ENCODE peak calls at places on chromosomes 5 and 9, in four cellular contexts. K is mesenchymal stem cell, C is substantia nigra, N is heart left ventricle. Z is an unnamed sample.

GRCh38 chr5:102152906-102153787 is 142.9 kb downstream of the SLCO4C1 start:
- DNase-seq in K (peak), C (no peak), N (no peak), Z (no peak)

GRCh38 chr5:127723571-127723970 is 20.4 kb downstream of the CCDC192 start:
- DNase-seq in K (peak), C (no peak), N (peak), Z (no peak)

GRCh38 chr5:96717874-96718273 is 55.7 kb downstream of the CAST start:
- DNase-seq in K (no peak), C (no peak), N (no peak), Z (no peak)

GRCh38 chr9:134751630-134752029 is 110.0 kb downstream of the COL5A1 start:
- DNase-seq in K (no peak), C (no peak), N (no peak), Z (no peak)

GRCh38 chr9:121350993-121351561 is 19.0 kb downstream of the STOM start:
- DNase-seq in K (peak), C (no peak), N (peak), Z (no peak)

GRCh38 chr5:159061186-159061796 is 38.4 kb downstream of the EBF1 start:
- DNase-seq in K (peak), C (no peak), N (peak), Z (no peak)

GRCh38 chr9:17611921-17612320 is 33.1 kb downstream of the SH3GL2 start:
- DNase-seq in K (no peak), C (no peak), N (no peak), Z (no peak)

GRCh38 chr5:116135344-116135743 is 50.5 kb downstream of the COMMD10 start:
- DNase-seq in K (no peak), C (no peak), N (no peak), Z (peak)

GRCh38 chr9:137878146-137878941 is 762 bp downstream of the CACNA1B start:
- DNase-seq in K (peak), C (no peak), N (no peak), Z (no peak)

GRCh38 chr5:25119654-25120053 is 474.9 kb upstream of the CDH10 start:
- DNase-seq in K (peak), C (no peak), N (no peak), Z (no peak)

GRCh38 chr5:173513521-173513991 is 102.9 kb downstream of the BOD1 start:
- DNase-seq in K (no peak), C (no peak), N (no peak), Z (no peak)

GRCh38 chr5:125210241-125210947 is 464.0 kb upstream of the ZNF608 start:
- DNase-seq in K (peak), C (no peak), N (no peak), Z (no peak)

GRCh38 chr5:133226186-133226585 is 174.4 kb downstream of the HSPA4 start:
- DNase-seq in K (no peak), C (no peak), N (no peak), Z (no peak)
- H3K27ac ChIP-seq in K (no peak), C (no peak), N (no peak), Z (no peak)

DNA sequence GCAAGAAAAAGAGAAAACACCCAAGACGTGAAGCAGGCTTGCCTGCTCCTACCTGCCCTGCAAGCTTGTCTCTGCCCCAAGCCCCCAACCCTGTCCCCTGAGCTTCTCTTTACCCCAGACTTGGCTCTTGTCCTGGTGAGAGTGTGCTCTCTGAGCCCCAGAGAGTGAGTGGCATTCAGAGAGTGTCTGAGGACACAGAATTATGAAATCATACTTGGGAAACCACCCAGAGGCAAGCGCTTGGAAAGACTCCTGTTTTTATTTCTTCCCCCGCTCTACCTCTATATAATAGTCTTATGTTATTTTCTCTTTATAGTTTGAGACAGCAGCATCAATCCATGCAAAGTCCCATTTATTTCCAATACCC is 287.2 kb downstream of the GADD45G start:
- DNase-seq in K (no peak), C (no peak), N (no peak), Z (no peak)
- H3K27ac ChIP-seq in K (no peak), C (no peak), N (peak), Z (no peak)

GRCh38 chr9:76876098-76876497 is 29.8 kb downstream of the PRUNE2 start:
- DNase-seq in K (no peak), C (no peak), N (no peak), Z (no peak)
- H3K27ac ChIP-seq in K (peak), C (peak), N (no peak), Z (no peak)

GRCh38 chr9:14782652-14783051 is 60.1 kb upstream of the CER1 start:
- DNase-seq in K (no peak), C (no peak), N (no peak), Z (no peak)

GRCh38 chr9:14783358-14783757 is 60.8 kb upstream of the CER1 start:
- DNase-seq in K (no peak), C (no peak), N (no peak), Z (no peak)

GRCh38 chr9:14778565-14778964 is 56.0 kb upstream of the CER1 start:
- DNase-seq in K (no peak), C (no peak), N (no peak), Z (no peak)

GRCh38 chr9:14779566-14780022 is 57.1 kb upstream of the CER1 start:
- DNase-seq in K (no peak), C (no peak), N (no peak), Z (no peak)

GRCh38 chr9:14780251-14780650 is 57.7 kb upstream of the CER1 start:
- DNase-seq in K (no peak), C (no peak), N (no peak), Z (no peak)
- H3K27ac ChIP-seq in K (no peak), C (no peak), N (no peak), Z (no peak)

GRCh38 chr5:1343315-1343751 is 1.6 kb downstream of the CLPTM1L start:
- DNase-seq in K (peak), C (no peak), N (no peak), Z (no peak)

GRCh38 chr5:1346627-1347440 is 1.9 kb upstream of the CLPTM1L start:
- DNase-seq in K (no peak), C (no peak), N (no peak), Z (no peak)

GRCh38 chr5:1345876-1346626 is 1.2 kb upstream of the CLPTM1L start:
- DNase-seq in K (no peak), C (no peak), N (no peak), Z (no peak)

GRCh38 chr5:1343931-1344901 is 683 bp downstream of the CLPTM1L start:
- DNase-seq in K (peak), C (no peak), N (no peak), Z (no peak)

DNA sequence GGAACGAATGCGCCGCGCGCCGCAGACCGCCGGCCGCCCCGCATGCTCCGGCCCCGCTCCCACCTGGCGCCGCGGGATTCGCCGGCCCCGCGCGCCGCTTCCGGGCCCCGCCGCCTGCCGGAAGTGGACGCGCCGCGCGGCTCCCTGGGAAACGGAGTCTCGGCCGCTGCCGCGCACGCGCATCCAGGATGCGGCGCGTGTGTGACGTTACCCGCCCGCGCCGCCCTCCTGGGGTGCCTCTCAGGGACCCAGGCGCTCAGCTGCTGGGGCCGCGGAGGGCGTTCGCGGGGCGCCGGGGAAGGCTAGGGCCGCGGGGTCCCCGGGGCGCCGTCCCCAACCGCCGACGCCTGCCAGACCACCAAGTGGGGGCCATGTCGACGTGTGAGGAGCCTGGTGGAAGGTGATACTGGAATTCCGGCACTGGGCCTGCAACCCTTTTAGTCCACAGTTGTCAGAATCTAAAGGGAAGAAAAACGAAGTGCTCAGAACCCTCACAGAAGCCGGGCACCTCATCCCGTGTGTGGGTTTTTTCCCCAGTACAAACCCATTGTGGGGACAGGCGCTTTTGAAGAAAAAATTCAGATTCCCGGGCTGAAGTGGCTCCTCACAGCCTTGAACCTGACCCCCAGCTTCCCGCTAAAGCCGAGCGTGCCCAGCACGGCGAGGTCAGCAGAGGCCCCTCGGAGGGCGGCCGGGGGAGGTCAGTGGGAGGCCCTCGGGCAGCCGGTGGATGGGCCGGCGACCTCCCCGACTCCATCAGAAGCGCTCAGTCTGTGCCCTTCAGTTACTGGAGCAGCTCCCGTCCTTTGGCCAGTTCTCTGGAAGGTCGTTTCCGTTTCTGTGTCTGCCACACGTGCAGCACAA is at the start of gene CLPTM1L:
- DNase-seq in K (peak), C (peak), N (peak), Z (peak)
- H3K27ac ChIP-seq in K (no peak), C (peak), N (peak), Z (peak)

DNA sequence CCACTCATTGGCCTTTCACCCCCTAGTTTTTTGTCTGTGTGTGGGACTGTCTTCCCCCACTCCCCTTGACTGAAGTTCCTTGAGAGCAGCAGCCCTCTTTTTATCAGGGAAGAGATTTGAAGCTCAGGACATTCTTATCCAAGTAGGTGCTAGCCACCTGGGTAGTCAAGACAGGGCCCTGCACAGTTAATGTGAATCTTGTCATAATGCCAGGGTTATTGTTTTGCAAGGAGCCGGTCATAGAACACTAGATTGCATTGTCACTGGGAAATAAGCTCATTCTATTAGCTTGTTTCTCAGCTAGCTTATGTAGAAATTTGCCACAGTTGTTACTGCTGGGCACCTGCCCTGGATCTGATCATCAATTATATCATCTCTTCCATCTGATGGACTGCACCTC is 256.1 kb downstream of the DOCK8 start:
- DNase-seq in K (no peak), C (no peak), N (no peak), Z (no peak)
- H3K27ac ChIP-seq in K (no peak), C (peak), N (peak), Z (peak)

GRCh38 chr9:125703662-125704061 is 3.3 kb downstream of the MAPKAP1 start:
- DNase-seq in K (no peak), C (no peak), N (no peak), Z (no peak)

GRCh38 chr9:125705893-125706292 is 1.1 kb downstream of the MAPKAP1 start:
- DNase-seq in K (no peak), C (no peak), N (no peak), Z (no peak)

GRCh38 chr9:125700791-125701190 is 6.2 kb downstream of the MAPKAP1 start:
- DNase-seq in K (no peak), C (no peak), N (no peak), Z (no peak)

GRCh38 chr9:125699870-125700269 is 7.1 kb downstream of the MAPKAP1 start:
- DNase-seq in K (no peak), C (no peak), N (no peak), Z (no peak)

DNA sequence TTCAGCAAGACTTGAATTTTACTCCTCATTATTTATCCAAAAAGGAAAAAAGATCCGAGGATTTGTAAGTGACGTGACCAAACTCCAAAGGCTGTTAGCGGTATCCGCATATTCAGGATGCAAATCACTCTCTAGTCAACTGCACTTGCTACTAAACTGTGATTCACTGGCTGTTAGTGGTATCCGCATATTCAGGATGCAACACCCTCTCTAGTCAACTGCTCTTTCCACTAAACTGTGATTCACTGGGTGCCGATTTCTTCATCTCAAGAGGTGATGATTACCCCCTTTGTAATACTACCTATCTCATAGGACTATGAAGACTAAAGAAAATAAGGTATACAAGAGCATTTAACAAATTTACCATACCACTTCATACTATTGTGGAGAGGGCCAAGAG is 5.7 kb downstream of the MAPKAP1 start:
- DNase-seq in K (peak), C (no peak), N (no peak), Z (no peak)
- H3K27ac ChIP-seq in K (no peak), C (no peak), N (no peak), Z (no peak)

GRCh38 chr5:34692781-34693180 is 36.7 kb downstream of the RAI14 start:
- DNase-seq in K (no peak), C (no peak), N (no peak), Z (no peak)

GRCh38 chr5:34690898-34691297 is 34.8 kb downstream of the RAI14 start:
- DNase-seq in K (no peak), C (no peak), N (no peak), Z (no peak)

GRCh38 chr5:34694012-34694411 is 37.9 kb downstream of the RAI14 start:
- DNase-seq in K (no peak), C (no peak), N (no peak), Z (no peak)

GRCh38 chr5:34690301-34690700 is 34.2 kb downstream of the RAI14 start:
- DNase-seq in K (no peak), C (no peak), N (no peak), Z (no peak)

DNA sequence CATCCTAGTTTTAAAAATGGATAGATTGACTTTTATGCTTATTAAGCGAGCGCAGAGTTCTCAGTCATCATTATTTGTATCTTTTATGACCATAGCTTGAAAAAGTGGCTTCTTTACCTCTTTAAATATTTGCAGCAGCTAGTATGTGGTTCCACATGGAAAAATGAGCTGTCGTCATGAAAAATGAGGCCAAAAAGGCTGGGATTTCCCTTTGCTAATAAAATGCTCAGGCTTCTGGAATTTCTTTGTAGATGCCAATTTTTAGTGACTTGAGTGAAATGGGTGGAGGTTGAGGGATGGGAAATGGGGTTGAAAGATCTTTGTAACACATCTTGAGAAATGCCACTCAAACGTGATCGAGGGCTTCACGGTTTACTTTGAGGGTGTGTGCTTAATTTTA is 35.2 kb downstream of the RAI14 start:
- DNase-seq in K (no peak), C (no peak), N (no peak), Z (no peak)
- H3K27ac ChIP-seq in K (no peak), C (no peak), N (no peak), Z (no peak)